ENCODE peak calls at places on chromosomes 13 and 19, in ten cellular contexts. C is upper lobe of right lung; B is CD4-positive, CD25-positive, alpha-beta regulatory T cell; T is BJ; V is gastrocnemius medialis; D is lower lobe of right lung; H is suprapubic skin; U is pancreas; G is ovary; E is uterus. Y is an unnamed sample.

GRCh38 chr13:104106705-104107393 is 1040.6 kb upstream of the SLC10A2 start:
- DNase-seq in T (no peak), D (no peak), G (no peak), H (no peak), B (no peak), V (no peak), E (no peak), U (no peak), C (no peak), Y (no peak)

GRCh38 chr19:11221082-11221598 is 18.3 kb upstream of the ANGPTL8 start:
- DNase-seq in U (no peak), D (no peak), G (no peak), T (no peak), C (no peak), E (no peak), B (no peak), V (no peak), H (no peak), Y (no peak)

GRCh38 chr13:26132756-26133155 is 80.9 kb upstream of the SHISA2 start:
- DNase-seq in H (no peak), U (no peak), V (no peak), B (no peak), D (no peak), E (no peak), G (no peak), C (no peak), T (no peak), Y (peak; percentile 30)

GRCh38 chr13:38783992-38784875 is 97.4 kb downstream of the FREM2 start:
- DNase-seq in G (peak; percentile 12), C (no peak), E (no peak), V (no peak), U (peak; percentile 50), T (no peak), D (no peak), H (no peak), B (no peak), Y (no peak)

GRCh38 chr13:50732712-50733111 is 110.8 kb downstream of the DLEU7 start:
- DNase-seq in T (peak; percentile 50), B (no peak), E (no peak), C (no peak), H (no peak), G (no peak), U (no peak), D (no peak), V (no peak), Y (no peak)

GRCh38 chr13:77460195-77460594 is 75.3 kb upstream of the SCEL start:
- DNase-seq in V (no peak), G (no peak), D (peak; percentile 68), T (no peak), U (no peak), E (no peak), C (peak; percentile 65), B (no peak), H (no peak), Y (no peak)

GRCh38 chr13:91046715-91047327 is 300.7 kb upstream of the MIR17HG start:
- DNase-seq in H (no peak), C (no peak), V (no peak), D (no peak), B (no peak), T (no peak), U (no peak), G (no peak), E (no peak), Y (no peak)

GRCh38 chr19:29098863-29099481 is 114.0 kb downstream of the UQCRFS1 start:
- DNase-seq in D (peak; percentile 59), G (no peak), V (peak; percentile 68), T (peak; percentile 70), E (peak; percentile 36), U (no peak), B (no peak), H (peak; percentile 88), C (peak; percentile 81), Y (no peak)

GRCh38 chr19:1577090-1577928 is 9.2 kb upstream of the MEX3D start:
- DNase-seq in E (no peak), V (no peak), G (no peak), T (no peak), H (no peak), U (no peak), C (no peak), D (no peak), B (no peak), Y (no peak)

DNA sequence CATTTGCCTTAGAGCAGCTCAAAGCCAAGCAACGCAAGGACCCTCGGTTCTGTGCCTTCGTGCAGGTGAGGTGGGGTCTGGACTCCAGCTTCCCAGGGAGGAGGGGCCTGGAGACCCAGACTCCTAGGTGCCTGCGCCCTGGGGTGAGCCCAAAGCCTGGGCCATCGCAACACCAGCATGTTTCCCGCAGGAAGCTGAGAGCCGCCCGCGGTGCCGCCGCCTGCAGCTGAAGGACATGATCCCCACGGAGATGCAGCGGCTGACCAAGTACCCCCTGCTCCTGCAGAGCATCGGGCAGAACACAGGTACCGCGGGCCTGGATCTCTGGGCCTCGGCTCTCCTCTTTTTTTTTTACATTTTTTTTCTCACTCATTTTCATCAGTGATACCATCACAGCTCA is 19.6 kb downstream of the ARHGEF1 start:
- DNase-seq in T (no peak), V (no peak), D (no peak), G (no peak), C (no peak), U (no peak), B (no peak), H (no peak), E (no peak), Y (no peak)
- H3K36me3 ChIP-seq in T (peaks cover 49% of the 10 kb centered on the region), V (no peaks in the 10 kb centered on the region), D (peaks cover 98% of the 10 kb centered on the region), G (no peaks in the 10 kb centered on the region), C (peaks cover 99% of the 10 kb centered on the region), U (peaks cover 55% of the 10 kb centered on the region), B (peaks cover 85% of the 10 kb centered on the region), H (peaks cover 97% of the 10 kb centered on the region), E (no peaks in the 10 kb centered on the region), Y (peaks cover 18% of the 10 kb centered on the region)

GRCh38 chr19:3316659-3317207 is 49.6 kb upstream of the NFIC start:
- DNase-seq in E (no peak), V (no peak), B (no peak), U (no peak), H (no peak), C (no peak), T (no peak), G (no peak), D (no peak), Y (peak; percentile 21)
- H3K4me3 ChIP-seq in E (no peak overlapping the region), V (no peak overlapping the region), B (no peak overlapping the region), U (no peak overlapping the region), H (no peak overlapping the region), C (no peak overlapping the region), T (no peak overlapping the region), G (no peak overlapping the region), D (no peak overlapping the region), Y (no peak overlapping the region)

DNA sequence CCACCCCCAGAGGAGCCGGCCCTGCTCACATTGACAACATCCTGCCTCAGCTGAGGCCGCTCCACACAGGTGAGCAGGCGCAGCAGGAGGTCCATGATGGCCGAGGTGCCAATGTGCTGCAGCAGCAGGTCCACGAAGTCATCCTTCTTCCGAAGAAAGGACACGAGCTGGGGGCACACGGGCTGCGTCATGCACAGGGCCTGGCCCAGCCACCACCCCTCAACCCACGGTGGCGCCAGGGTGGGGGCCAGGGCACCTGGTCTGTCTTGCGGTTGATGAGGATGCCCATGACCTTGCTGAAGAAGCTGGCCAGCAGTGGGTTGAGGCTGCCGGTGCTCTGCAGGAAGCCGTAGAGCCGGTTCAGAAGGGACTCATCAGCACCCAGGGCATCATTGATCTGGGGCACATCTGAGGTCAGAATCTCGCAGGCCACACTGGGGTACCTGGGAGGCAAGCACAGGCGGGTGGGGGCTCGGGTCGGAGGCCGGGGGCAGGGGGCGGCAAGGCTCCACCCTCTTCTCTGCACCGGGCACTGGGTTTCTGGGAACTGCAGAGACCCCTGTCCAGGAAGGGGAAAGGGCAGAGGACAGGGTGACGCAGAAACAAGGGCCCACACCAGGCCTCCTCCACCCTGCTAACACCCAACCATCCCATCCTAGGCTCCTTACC is 13.4 kb downstream of the PPP6R1 start:
- DNase-seq in B (no peak), D (no peak), U (peak; percentile 14), H (no peak), E (no peak), T (no peak), C (no peak), V (no peak), G (no peak), Y (no peak)
- H3K36me3 ChIP-seq in B (peaks cover 85% of the 10 kb centered on the region), D (peaks cover 66% of the 10 kb centered on the region), U (peaks cover 52% of the 10 kb centered on the region), H (peaks cover 70% of the 10 kb centered on the region), E (no peaks in the 10 kb centered on the region), T (peaks cover 41% of the 10 kb centered on the region), C (peaks cover 67% of the 10 kb centered on the region), V (peaks cover 3% of the 10 kb centered on the region), G (no peaks in the 10 kb centered on the region), Y (peaks cover 32% of the 10 kb centered on the region)

GRCh38 chr19:49801401-49801888 is 11.6 kb downstream of the FUZ start:
- DNase-seq in E (no peak), V (no peak), C (no peak), T (no peak), D (no peak), G (no peak), H (no peak), U (peak; percentile 46), B (no peak), Y (no peak)

GRCh38 chr19:49801966-49802661 is 11.0 kb downstream of the FUZ start:
- DNase-seq in T (peak; percentile 29), U (peak; percentile 90), D (no peak), G (peak; percentile 97), H (peak; percentile 90), B (no peak), C (no peak), E (peak; percentile 96), V (peak; percentile 82), Y (peak; percentile 99)

GRCh38 chr19:49799798-49800376 is 13.2 kb downstream of the FUZ start:
- DNase-seq in E (no peak), C (no peak), V (no peak), U (peak; percentile 45), D (no peak), T (no peak), G (no peak), B (no peak), H (no peak), Y (peak; percentile 91)

GRCh38 chr19:49799271-49799797 is 13.8 kb downstream of the FUZ start:
- DNase-seq in U (peak; percentile 43), C (no peak), B (no peak), D (no peak), T (no peak), G (no peak), E (no peak), H (no peak), V (no peak), Y (peak; percentile 30)

DNA sequence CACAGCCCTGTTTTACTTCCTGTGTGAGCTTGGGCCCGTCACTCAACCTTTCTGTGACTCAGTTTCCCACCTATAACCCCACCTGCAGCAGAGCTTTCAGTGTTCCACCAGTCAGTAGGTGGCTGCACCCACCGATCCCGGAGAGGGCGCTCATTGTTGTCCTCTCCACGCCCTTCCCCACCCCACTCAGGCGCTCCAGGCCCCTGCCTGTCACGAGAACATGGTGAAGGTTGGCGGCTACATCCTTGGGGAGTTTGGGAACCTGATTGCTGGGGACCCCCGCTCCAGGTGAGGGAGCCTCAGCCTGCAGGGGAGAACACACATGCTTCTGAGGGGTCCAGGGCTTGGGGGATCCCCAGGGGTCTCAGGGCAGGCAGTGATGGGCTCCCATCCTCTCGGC is 12.3 kb downstream of the FUZ start:
- DNase-seq in V (no peak), G (no peak), D (no peak), T (no peak), E (no peak), H (no peak), C (no peak), B (no peak), U (no peak), Y (no peak)
- H3K4me3 ChIP-seq in V (no peak overlapping the region), G (no peak overlapping the region), D (no peak overlapping the region), T (no peak overlapping the region), E (no peak overlapping the region), H (no peak overlapping the region), C (no peak overlapping the region), B (no peak overlapping the region), U (no peak overlapping the region), Y (no peak overlapping the region)